ENCODE peak calls at places on chromosome 15, in four cellular contexts. O is A549, E is K562, R is GM12878. C is an unnamed sample.

GRCh38 chr15:84892786-84893307 is 8.4 kb downstream of the SLC28A1 start:
- DNase-seq in R (no peak), O (no peak), E (no peak), C (no peak)

GRCh38 chr15:68419301-68420175 is 12.4 kb downstream of the ITGA11 start:
- DNase-seq in E (no peak), R (no peak), O (no peak), C (no peak)

GRCh38 chr15:63918317-63918672 is 84.5 kb upstream of the HERC1 start:
- DNase-seq in O (no peak), E (no peak), R (no peak), C (no peak)

GRCh38 chr15:37098468-37099320 is 1.7 kb downstream of the MEIS2 start:
- DNase-seq in O (peak), R (no peak), E (peak), C (no peak)

GRCh38 chr15:67397139-67397538 is 123.8 kb upstream of the C15orf61 start:
- DNase-seq in R (no peak), O (no peak), E (no peak), C (no peak)

GRCh38 chr15:47756872-47757271 is 39.6 kb downstream of the SEMA6D start:
- DNase-seq in R (no peak), E (no peak), O (no peak), C (no peak)

GRCh38 chr15:68018797-68019196 is 35.3 kb upstream of the PIAS1 start:
- DNase-seq in R (no peak), E (no peak), O (no peak), C (no peak)

GRCh38 chr15:53512029-53512428 is 247.4 kb downstream of the WDR72 start:
- DNase-seq in O (no peak), R (no peak), E (no peak), C (peak)

GRCh38 chr15:38036790-38037338 is 102.4 kb downstream of the TMCO5A start:
- DNase-seq in E (no peak), R (no peak), O (no peak), C (no peak)

GRCh38 chr15:101025896-101026631 is 106.9 kb downstream of the LRRK1 start:
- DNase-seq in E (no peak), R (no peak), O (no peak), C (no peak)

GRCh38 chr15:46489276-46489675 is 854.4 kb downstream of the SQOR start:
- DNase-seq in O (no peak), R (no peak), E (no peak), C (no peak)

GRCh38 chr15:48370460-48370859 is 39.2 kb downstream of the DUT start:
- DNase-seq in O (no peak), E (no peak), R (no peak), C (no peak)

GRCh38 chr15:65312400-65312916 is 8.0 kb downstream of the RNU5B-1 start:
- DNase-seq in O (no peak), E (peak), R (no peak), C (peak)

GRCh38 chr15:89964555-89964954 is 36.6 kb upstream of the ZNF710 start:
- DNase-seq in R (no peak), O (no peak), E (no peak), C (no peak)

GRCh38 chr15:90306560-90306959 is 41.1 kb downstream of the NGRN start:
- DNase-seq in R (peak), E (no peak), O (no peak), C (no peak)

GRCh38 chr15:57370929-57371328 is 5.4 kb upstream of the CGNL1 start:
- DNase-seq in E (no peak), R (no peak), O (no peak), C (no peak)

GRCh38 chr15:37880009-37880834 is 54.2 kb upstream of the TMCO5A start:
- DNase-seq in E (peak), R (no peak), O (peak), C (peak)

GRCh38 chr15:83422090-83422489 is 25.1 kb upstream of the SH3GL3 start:
- DNase-seq in E (no peak), R (no peak), O (no peak), C (no peak)

GRCh38 chr15:31480356-31481058 is 153.9 kb downstream of the KLF13 start:
- DNase-seq in R (no peak), E (no peak), O (no peak), C (no peak)

GRCh38 chr15:33160054-33160453 is 34.5 kb downstream of the FMN1 start:
- DNase-seq in R (no peak), E (no peak), O (no peak), C (no peak)

GRCh38 chr15:74870496-74871213 is 2.5 kb downstream of the SCAMP2 start:
- DNase-seq in E (no peak), O (no peak), R (no peak), C (no peak)

GRCh38 chr15:35560258-35560657 is 14.3 kb upstream of the DPH6 start:
- DNase-seq in O (no peak), R (no peak), E (no peak), C (no peak)

GRCh38 chr15:80514071-80514780 is 110.0 kb downstream of the ARNT2 start:
- DNase-seq in R (no peak), O (no peak), E (no peak), C (no peak)
- TF ChIP-seq POLR2AphosphoS2 in R (no peak), O (no peak), E (no peak), C (no peak)

GRCh38 chr15:28127036-28127435 is 27.9 kb upstream of the OCA2 start:
- DNase-seq in E (no peak), O (no peak), R (no peak), C (no peak)
- TF ChIP-seq POLR2AphosphoS2 in E (no peak), O (no peak), R (no peak), C (no peak)

GRCh38 chr15:45378149-45378912 is at the start of gene GATM:
- DNase-seq in R (peak), O (peak), E (no peak), C (no peak)
- TF ChIP-seq POLR2AphosphoS2 in R (peak), O (no peak), E (no peak), C (no peak)

GRCh38 chr15:70236306-70237103 is 138.8 kb upstream of the TLE3 start:
- DNase-seq in O (no peak), E (no peak), R (no peak), C (no peak)
- TF ChIP-seq POLR2AphosphoS2 in O (no peak), E (no peak), R (no peak), C (no peak)

DNA sequence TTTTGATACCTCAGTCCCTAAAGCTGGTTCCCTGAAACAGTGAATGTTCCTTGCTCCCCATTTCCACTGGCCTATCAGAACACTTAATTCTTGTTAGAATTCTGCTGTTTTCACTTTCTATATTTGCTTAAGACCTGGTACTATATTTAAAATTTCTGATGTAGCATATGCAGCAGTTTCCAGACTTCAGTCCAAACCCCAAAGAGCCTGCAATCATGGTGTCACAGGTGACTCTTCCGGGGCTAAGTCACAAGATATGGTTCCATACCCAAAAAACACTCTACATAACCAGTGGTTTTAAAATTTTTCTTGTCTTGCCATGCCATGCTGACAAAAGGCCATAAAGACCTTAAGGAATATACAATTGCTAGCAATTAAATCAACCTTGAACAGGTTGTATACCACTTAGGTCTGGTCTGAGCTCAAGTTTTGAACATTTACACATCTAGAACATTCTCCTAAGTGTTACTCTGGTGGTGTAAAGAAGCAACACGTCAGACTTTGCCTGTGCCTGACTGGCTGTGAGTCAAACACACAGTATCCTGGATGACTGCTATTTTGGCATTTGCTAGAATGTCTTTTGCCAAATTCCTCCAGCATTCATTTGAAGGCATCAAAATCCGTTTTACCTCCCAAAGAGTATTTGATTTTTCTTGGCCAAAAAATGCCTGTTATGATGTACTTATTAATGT is 160.0 kb downstream of the FRMD5 start:
- DNase-seq in E (no peak), O (no peak), R (no peak), C (no peak)
- TF ChIP-seq POLR2AphosphoS2 in E (no peak), O (no peak), R (no peak), C (no peak)

DNA sequence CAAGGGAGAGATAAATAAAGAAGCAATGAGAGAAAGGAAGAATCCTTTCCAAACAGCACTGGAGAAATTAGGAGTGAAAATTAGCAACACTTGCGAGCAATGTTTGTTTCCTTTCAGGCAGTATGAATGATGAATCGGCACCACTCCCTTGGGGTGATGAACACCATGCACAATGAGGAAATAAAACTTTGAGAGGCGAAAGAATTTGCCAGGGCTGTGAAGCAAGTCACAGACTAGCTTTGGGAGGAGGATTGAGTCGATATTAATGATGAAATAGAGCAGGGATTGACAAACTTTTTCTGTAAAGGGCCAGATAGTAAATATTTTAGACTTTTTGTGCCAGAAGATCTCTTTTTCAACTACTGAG is 237.7 kb downstream of the AGBL1 start:
- DNase-seq in E (no peak), O (no peak), R (no peak), C (no peak)
- TF ChIP-seq POLR2AphosphoS2 in E (no peak), O (no peak), R (no peak), C (no peak)

GRCh38 chr15:99306694-99307338 is 55.5 kb downstream of the LRRC28 start:
- DNase-seq in R (no peak), E (no peak), O (no peak), C (peak)
- TF ChIP-seq POLR2AphosphoS2 in R (no peak), E (no peak), O (no peak), C (no peak)

GRCh38 chr15:29566914-29567313 is 255.4 kb downstream of the TJP1 start:
- DNase-seq in E (no peak), R (no peak), O (no peak), C (no peak)
- TF ChIP-seq POLR2AphosphoS2 in E (no peak), R (no peak), O (no peak), C (no peak)

GRCh38 chr15:71054286-71054952 is 60.9 kb upstream of the THSD4 start:
- DNase-seq in E (no peak), R (no peak), O (no peak), C (no peak)
- TF ChIP-seq POLR2AphosphoS2 in E (no peak), R (no peak), O (no peak), C (no peak)

DNA sequence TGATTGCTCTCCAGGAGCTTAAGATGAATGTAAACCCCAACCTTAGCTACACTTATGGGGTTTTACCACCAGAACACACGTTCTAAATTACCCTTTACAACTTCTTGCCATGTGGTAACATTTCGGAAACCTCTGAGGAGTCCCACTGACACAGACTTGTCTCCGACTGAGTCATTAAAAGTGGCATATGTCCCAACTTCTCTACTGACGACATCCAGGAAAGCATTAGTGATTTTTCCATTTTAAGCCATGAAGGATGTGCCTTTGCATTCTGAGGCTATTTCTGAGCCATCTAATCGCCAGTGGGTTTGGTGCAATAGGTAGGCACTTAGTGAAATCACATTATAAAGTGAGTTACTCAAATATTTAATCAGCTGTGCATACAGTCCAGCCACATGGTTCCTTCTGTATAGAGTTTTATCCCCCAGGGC is 32.4 kb downstream of the C2CD4A start:
- DNase-seq in E (no peak), R (no peak), O (no peak), C (no peak)
- TF ChIP-seq POLR2AphosphoS2 in E (no peak), R (no peak), O (no peak), C (no peak)

C was measured in HepG2.